ENCODE peak calls at places on chromosome 15, in seven cellular contexts. C is psoas muscle; H is activated CD8-positive, alpha-beta memory T cell treated with anti-CD3 and anti-CD28 coated beads for 48 hours; Y is AG08396; V is ELR; F is GM13976; Z is activated T-helper 1 cell treated with anti-CD3 and anti-CD28 coated beads, Interleukin-12 subunit alpha, Interleukin-12 subunit beta, Interleukin-2, Interleukin-4 antibody, amounts not matched to agents 30 ng/mL and 10 ng/mL and 1 ng/mL, durations not matched to agents 14 hours and 24 hours and 36 hours. O is an unnamed sample.

GRCh38 chr15:80492874-80493273 is 88.7 kb downstream of the ARNT2 start:
- DNase-seq in C (no peak), H (no peak), Y (no peak), V (no peak), F (no peak), Z (no peak), O (no peak)

GRCh38 chr15:74306801-74307217 is 60.6 kb downstream of the CYP11A1 start:
- DNase-seq in C (no peak), H (no peak), Y (no peak), V (no peak), F (no peak), Z (no peak), O (peak; percentile 45)

GRCh38 chr15:74319596-74320357 is 47.7 kb downstream of the CYP11A1 start:
- DNase-seq in C (peak; percentile 43), H (no peak), Y (no peak), V (no peak), F (no peak), Z (no peak), O (peak; percentile 88)

GRCh38 chr15:36571301-36571700 is 8.1 kb upstream of the CDIN1 start:
- DNase-seq in C (no peak), H (no peak), Y (peak; percentile 46), V (no peak), F (no peak), Z (no peak), O (no peak)

GRCh38 chr15:72982750-72983149 is 69.5 kb upstream of the NEO1 start:
- DNase-seq in C (no peak), H (no peak), Y (no peak), V (no peak), F (no peak), Z (no peak), O (no peak)

GRCh38 chr15:68652141-68652540 is 73.3 kb downstream of the CORO2B start:
- DNase-seq in C (no peak), H (no peak), Y (peak; percentile 32), V (no peak), F (no peak), Z (no peak), O (no peak)

GRCh38 chr15:90648137-90649070 is 68.7 kb upstream of the BLM start:
- DNase-seq in C (peak; percentile 59), H (no peak), Y (peak; percentile 79), V (peak; percentile 79), F (peak; percentile 78), Z (peak; percentile 75), O (no peak)

GRCh38 chr15:96410175-96411055 is 79.9 kb downstream of the NR2F2 start:
- DNase-seq in C (no peak), H (no peak), Y (no peak), V (no peak), F (no peak), Z (no peak), O (peak; percentile 46)

GRCh38 chr15:48177875-48178611 is at the start of gene MYEF2:
- DNase-seq in C (peak; percentile 55), H (peak; percentile 42), Y (peak; percentile 80), V (peak; percentile 76), F (peak; percentile 87), Z (peak; percentile 70), O (peak; percentile 94)

GRCh38 chr15:89860851-89861360 is 32.9 kb downstream of the AP3S2 start:
- DNase-seq in C (no peak), H (no peak), Y (no peak), V (no peak), F (no peak), Z (no peak), O (no peak)

GRCh38 chr15:72353266-72353665 is 22.5 kb downstream of the HEXA start:
- DNase-seq in C (no peak), H (no peak), Y (peak; percentile 43), V (peak; percentile 44), F (no peak), Z (no peak), O (no peak)

GRCh38 chr15:76448755-76449154 is 112.2 kb downstream of the ISL2 start:
- DNase-seq in C (no peak), H (no peak), Y (no peak), V (no peak), F (no peak), Z (no peak), O (no peak)

GRCh38 chr15:26537653-26538052 is 235.2 kb downstream of the GABRB3 start:
- DNase-seq in C (no peak), H (no peak), Y (no peak), V (no peak), F (no peak), Z (no peak), O (no peak)

GRCh38 chr15:78182821-78183220 is 33.7 kb downstream of the IDH3A start:
- DNase-seq in C (no peak), H (no peak), Y (no peak), V (no peak), F (no peak), Z (no peak), O (no peak)

GRCh38 chr15:26011916-26012315 is 148.8 kb upstream of the ATP10A start:
- DNase-seq in C (no peak), H (no peak), Y (no peak), V (no peak), F (no peak), Z (no peak), O (no peak)

GRCh38 chr15:80934761-80935221 is 54.8 kb downstream of the MESD start:
- DNase-seq in C (no peak), H (no peak), Y (peak; percentile 32), V (peak; percentile 76), F (no peak), Z (no peak), O (peak; percentile 36)

GRCh38 chr15:66405605-66406004 is 18.9 kb downstream of the MAP2K1 start:
- DNase-seq in C (no peak), H (no peak), Y (no peak), V (no peak), F (no peak), Z (no peak), O (no peak)

GRCh38 chr15:62254137-62254934 is 89.3 kb upstream of the C2CD4B start:
- DNase-seq in C (peak; percentile 69), H (peak; percentile 33), Y (peak; percentile 67), V (peak; percentile 67), F (peak; percentile 55), Z (peak; percentile 38), O (peak; percentile 82)

GRCh38 chr15:46222861-46223260 is 588.0 kb downstream of the SQOR start:
- DNase-seq in C (no peak), H (no peak), Y (no peak), V (no peak), F (no peak), Z (no peak), O (no peak)

GRCh38 chr15:36301931-36302330 is 277.5 kb upstream of the CDIN1 start:
- DNase-seq in C (no peak), H (no peak), Y (no peak), V (no peak), F (no peak), Z (no peak), O (no peak)

GRCh38 chr15:42069025-42069424 is 25.3 kb downstream of the PLA2G4D start:
- DNase-seq in C (no peak), H (no peak), Y (no peak), V (no peak), F (no peak), Z (no peak), O (peak; percentile 38)

GRCh38 chr15:96992817-96993216 is 662.3 kb downstream of the NR2F2 start:
- DNase-seq in C (no peak), H (no peak), Y (no peak), V (peak; percentile 47), F (no peak), Z (no peak), O (no peak)

GRCh38 chr15:100988297-100988696 is 69.1 kb downstream of the LRRK1 start:
- DNase-seq in C (no peak), H (no peak), Y (no peak), V (no peak), F (no peak), Z (no peak), O (no peak)

GRCh38 chr15:90062023-90062728 is 40.1 kb downstream of the IDH2 start:
- DNase-seq in C (no peak), H (no peak), Y (no peak), V (no peak), F (no peak), Z (no peak), O (peak; percentile 88)

GRCh38 chr15:69593981-69594966 is 141.7 kb downstream of the RPLP1 start:
- DNase-seq in C (peak; percentile 41), H (no peak), Y (peak; percentile 46), V (no peak), F (no peak), Z (no peak), O (peak; percentile 26)

GRCh38 chr15:62976301-62976842 is 66.2 kb upstream of the TPM1 start:
- DNase-seq in C (no peak), H (no peak), Y (peak; percentile 39), V (peak; percentile 90), F (no peak), Z (no peak), O (no peak)

GRCh38 chr15:57165992-57166391 is 210.3 kb upstream of the CGNL1 start:
- DNase-seq in C (no peak), H (no peak), Y (no peak), V (peak; percentile 67), F (no peak), Z (no peak), O (no peak)

GRCh38 chr15:96160269-96160668 is 170.2 kb upstream of the NR2F2 start:
- DNase-seq in C (peak; percentile 50), H (no peak), Y (peak; percentile 17), V (no peak), F (no peak), Z (no peak), O (no peak)

GRCh38 chr15:41417812-41418211 is 917 bp downstream of the RTF1 start:
- DNase-seq in C (no peak), H (no peak), Y (peak; percentile 37), V (peak; percentile 39), F (no peak), Z (no peak), O (no peak)

GRCh38 chr15:33234019-33234418 is 39.5 kb upstream of the FMN1 start:
- DNase-seq in C (no peak), H (no peak), Y (peak; percentile 21), V (peak; percentile 71), F (no peak), Z (no peak), O (no peak)

GRCh38 chr15:95559875-95560394 is 770.6 kb upstream of the NR2F2 start:
- DNase-seq in C (no peak), H (no peak), Y (peak; percentile 64), V (peak; percentile 94), F (no peak), Z (no peak), O (no peak)

O was measured in H9.